ENCODE peak calls at places on chromosomes 7 and 10, in seven cellular contexts. H, O, G, R, A, K and L are unnamed samples.
A peak's percentile ranks its signal among the peaks of the same experiment; 100 is the strongest.

GRCh38 chr7:19413444-19413965 is 268.3 kb upstream of the FERD3L start:
- DNase-seq in H (no peak), O (no peak), G (no peak), R (peak; percentile 90), A (peak; percentile 37), K (no peak), L (no peak)

GRCh38 chr10:13894412-13895093 is 307.8 kb downstream of the PRPF18 start:
- DNase-seq in H (no peak), O (no peak), G (peak; percentile 90), R (peak; percentile 41), A (no peak), K (no peak), L (peak; percentile 93)

GRCh38 chr7:137755438-137755837 is 91.3 kb downstream of the DGKI start:
- DNase-seq in H (no peak), O (no peak), G (no peak), R (no peak), A (no peak), K (no peak), L (no peak)

GRCh38 chr10:97850446-97850845 is 803 bp downstream of the GOLGA7B start:
- DNase-seq in H (no peak), O (peak; percentile 6), G (no peak), R (no peak), A (no peak), K (no peak), L (peak; percentile 37)

GRCh38 chr7:46479680-46480079 is 558.6 kb upstream of the IGFBP3 start:
- DNase-seq in H (no peak), O (no peak), G (no peak), R (no peak), A (no peak), K (no peak), L (no peak)

GRCh38 chr7:128886391-128887168 is 23.9 kb downstream of the ATP6V1F start:
- DNase-seq in H (no peak), O (no peak), G (no peak), R (no peak), A (no peak), K (no peak), L (no peak)

GRCh38 chr10:132540456-132540855 is 2.9 kb downstream of the INPP5A start:
- DNase-seq in H (no peak), O (no peak), G (no peak), R (peak; percentile 29), A (peak; percentile 38), K (no peak), L (peak; percentile 22)

GRCh38 chr10:122983898-122984297 is 3.7 kb downstream of the PSTK start:
- DNase-seq in H (no peak), O (no peak), G (no peak), R (no peak), A (no peak), K (no peak), L (no peak)

GRCh38 chr10:71158902-71159301 is 53.5 kb upstream of the UNC5B start:
- DNase-seq in H (no peak), O (no peak), G (no peak), R (no peak), A (no peak), K (no peak), L (no peak)

GRCh38 chr10:71158251-71158650 is 54.1 kb upstream of the UNC5B start:
- DNase-seq in H (no peak), O (no peak), G (no peak), R (no peak), A (no peak), K (no peak), L (no peak)

GRCh38 chr10:71157435-71157834 is 54.9 kb upstream of the UNC5B start:
- DNase-seq in H (no peak), O (no peak), G (no peak), R (no peak), A (no peak), K (no peak), L (no peak)

GRCh38 chr10:71159892-71160291 is 52.5 kb upstream of the UNC5B start:
- DNase-seq in H (no peak), O (no peak), G (no peak), R (no peak), A (no peak), K (no peak), L (no peak)

DNA sequence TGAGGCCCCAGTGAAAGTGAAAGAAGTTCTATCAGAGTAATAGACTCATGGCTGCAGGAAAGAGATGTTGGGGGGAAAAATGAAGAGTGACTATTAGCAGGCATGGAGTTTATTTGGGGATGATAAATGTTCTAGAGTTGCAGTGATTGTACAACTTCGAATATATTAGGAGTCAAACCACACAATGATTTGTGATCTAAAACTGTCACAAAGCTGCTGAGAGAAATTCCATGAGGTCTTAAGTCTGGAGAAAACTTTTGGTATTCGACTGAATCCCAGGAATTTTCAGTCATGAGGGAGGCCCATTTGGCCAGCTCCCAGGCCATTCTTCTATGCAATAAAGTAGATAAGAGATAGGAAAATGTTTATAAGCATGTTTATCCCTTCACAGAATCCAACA is 55.9 kb upstream of the UNC5B start:
- DNase-seq in H (no peak), O (no peak), G (peak; percentile 7), R (no peak), A (peak; percentile 19), K (no peak), L (no peak)
- H3K18ac ChIP-seq in H (no peak overlapping the region), O (no peak overlapping the region), G (no peak overlapping the region), R (no peak overlapping the region), A (no peak overlapping the region), K (no peak overlapping the region), L (no peak overlapping the region)

DNA sequence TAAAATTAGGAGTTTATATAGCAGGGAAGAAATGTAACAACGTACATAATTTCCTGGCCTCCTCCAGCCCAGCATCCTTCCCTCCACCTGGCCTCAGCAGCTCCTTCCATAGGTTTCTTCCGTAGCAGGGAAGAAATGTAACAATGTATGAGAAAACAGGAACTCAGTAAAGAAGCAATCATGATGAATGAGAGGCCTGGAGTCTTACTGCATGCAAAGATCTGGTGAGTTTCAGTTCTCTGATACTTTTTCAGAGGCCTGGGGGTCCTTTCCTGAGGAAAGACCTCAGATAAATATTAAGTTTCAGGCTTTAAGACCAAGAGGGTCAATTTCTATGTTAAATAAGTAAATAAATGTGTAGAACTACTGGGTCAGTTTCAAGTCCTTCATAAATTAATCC is 155.7 kb upstream of the C7orf33 start:
- DNase-seq in H (no peak), O (no peak), G (no peak), R (no peak), A (no peak), K (no peak), L (no peak)
- H3K18ac ChIP-seq in H (no peak overlapping the region), O (no peak overlapping the region), G (no peak overlapping the region), R (no peak overlapping the region), A (no peak overlapping the region), K (no peak overlapping the region), L (no peak overlapping the region)

GRCh38 chr7:21218155-21218554 is 209.7 kb upstream of the SP4 start:
- DNase-seq in H (no peak), O (no peak), G (no peak), R (no peak), A (no peak), K (no peak), L (no peak)

GRCh38 chr7:21215307-21215706 is 212.6 kb upstream of the SP4 start:
- DNase-seq in H (no peak), O (no peak), G (no peak), R (no peak), A (no peak), K (no peak), L (no peak)

GRCh38 chr7:21221130-21221529 is 206.8 kb upstream of the SP4 start:
- DNase-seq in H (no peak), O (no peak), G (no peak), R (no peak), A (no peak), K (no peak), L (no peak)
- H3K18ac ChIP-seq in H (no peak overlapping the region), O (peak overlapping the region; percentile 54), G (no peak overlapping the region), R (no peak overlapping the region), A (no peak overlapping the region), K (no peak overlapping the region), L (no peak overlapping the region)

DNA sequence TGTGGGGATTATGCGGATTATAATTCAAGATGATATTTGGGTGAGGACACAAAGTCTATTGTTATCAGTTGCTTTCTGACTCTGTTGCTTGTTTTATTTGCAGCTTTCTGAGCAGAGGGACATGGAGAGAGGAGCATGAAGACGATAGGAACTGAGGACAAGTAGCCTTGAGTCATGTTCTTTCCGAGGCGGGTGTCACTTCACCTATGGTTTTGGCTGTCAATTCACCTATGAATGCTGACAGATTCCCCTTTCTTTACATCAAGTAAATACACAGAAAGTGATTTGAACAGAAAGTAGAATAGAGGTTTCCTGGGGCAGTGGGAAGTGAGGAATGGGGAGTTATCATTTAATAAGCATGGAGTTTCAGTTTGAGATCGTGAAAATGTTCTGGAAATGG is 138.5 kb upstream of the MDFIC start:
- DNase-seq in H (no peak), O (no peak), G (no peak), R (no peak), A (no peak), K (no peak), L (no peak)
- H3K18ac ChIP-seq in H (no peak overlapping the region), O (no peak overlapping the region), G (no peak overlapping the region), R (no peak overlapping the region), A (no peak overlapping the region), K (no peak overlapping the region), L (no peak overlapping the region)

DNA sequence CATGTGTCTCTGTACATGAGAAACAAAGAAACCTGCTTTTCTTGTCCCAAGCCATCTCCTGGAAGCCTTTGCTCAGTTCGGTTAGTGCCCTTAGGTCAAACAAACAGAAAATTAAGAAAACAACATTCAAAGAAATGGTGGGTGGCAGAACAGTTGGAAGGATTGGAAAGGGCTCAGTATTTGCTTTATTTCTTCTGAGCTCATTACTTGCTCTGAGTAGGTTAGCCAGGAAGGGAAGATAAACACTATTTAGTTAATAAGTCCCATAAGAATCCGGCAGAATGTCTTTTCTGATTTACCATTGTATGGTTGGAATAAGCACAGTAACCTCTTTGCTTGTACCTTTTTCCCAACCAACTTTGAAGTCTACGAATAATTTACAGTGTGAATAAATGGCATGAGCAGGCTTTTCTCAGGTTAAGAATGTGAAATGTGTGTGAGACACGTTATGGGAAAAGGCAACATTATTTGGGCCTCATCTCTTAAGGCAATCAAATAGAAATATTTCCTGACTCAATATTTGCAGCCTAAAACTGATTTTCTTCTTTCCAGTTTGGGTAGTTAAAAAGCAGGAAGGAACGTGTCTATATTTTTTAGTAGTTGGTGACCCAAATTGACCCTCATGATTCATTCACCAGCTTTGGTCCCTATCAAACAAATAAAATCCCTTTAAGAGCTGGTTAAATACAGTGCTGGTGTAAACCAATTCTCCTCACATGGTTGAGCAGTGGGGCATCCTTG is 158.5 kb downstream of the DKK1 start:
- DNase-seq in H (no peak), O (no peak), G (no peak), R (no peak), A (no peak), K (no peak), L (no peak)
- H3K18ac ChIP-seq in H (no peak overlapping the region), O (no peak overlapping the region), G (no peak overlapping the region), R (no peak overlapping the region), A (no peak overlapping the region), K (no peak overlapping the region), L (no peak overlapping the region)

DNA sequence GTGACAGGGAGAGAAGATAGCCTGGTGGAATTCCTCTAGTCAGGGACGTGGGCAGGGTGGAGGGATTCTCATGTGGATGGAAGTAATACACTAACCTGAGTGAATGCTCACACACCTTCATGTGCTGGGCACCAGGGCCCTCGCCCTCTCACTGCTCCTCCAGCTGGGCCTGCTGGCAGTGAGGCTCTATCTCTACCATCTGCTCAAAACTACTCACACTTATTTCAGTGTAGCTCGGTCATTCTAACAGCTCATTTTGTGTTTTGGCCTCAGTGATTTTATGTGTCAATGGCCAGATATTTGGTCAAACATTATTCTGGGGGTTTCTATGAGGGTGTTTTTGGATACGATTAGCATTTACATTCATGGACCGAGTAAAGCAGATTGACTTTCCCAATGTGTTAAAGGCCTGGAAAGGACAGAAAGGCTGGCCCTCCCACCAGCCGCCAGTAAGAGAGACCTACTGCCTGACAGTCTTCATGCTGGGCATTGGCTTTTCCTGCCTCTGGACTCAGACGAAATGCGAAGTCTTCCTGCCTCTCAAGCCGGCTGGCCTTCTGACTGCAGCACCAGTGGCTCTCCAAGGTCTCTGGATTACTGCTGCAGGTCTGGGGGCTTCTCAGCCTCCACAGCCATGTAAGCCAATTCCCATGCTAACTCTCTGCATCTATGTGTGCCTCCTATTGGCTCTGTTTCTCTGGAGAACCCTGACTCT is 335.4 kb downstream of the CXCL12 start:
- DNase-seq in H (no peak), O (no peak), G (no peak), R (no peak), A (no peak), K (no peak), L (no peak)
- H3K18ac ChIP-seq in H (no peak overlapping the region), O (peak overlapping the region; percentile 61), G (no peak overlapping the region), R (no peak overlapping the region), A (no peak overlapping the region), K (no peak overlapping the region), L (no peak overlapping the region)